ENCODE peak calls at places on chromosomes 2 and 18, in nine cellular contexts. One of them, this sample, is unnamed.

GRCh38 chr2:239862613-239863012 is 162.5 kb downstream of the NDUFA10 start:
- DNase-seq in effector CD4-positive, alpha-beta T cell: no peak
- DNase-seq in HTR-8/SVneo: no peak
- DNase-seq in AG04449: no peak
- DNase-seq in endothelial cell: no peak
- DNase-seq in A172: no peak
- DNase-seq in stimulated activated CD4-positive, alpha-beta T cell treated with anti-CD3 and anti-CD28 coated beads, Interleukin-1b, Interleukin-23, amount 100 ng/mL, for 24 hours: no peak
- DNase-seq in psoas muscle: no peak
- DNase-seq in HEK293T: no peak
- DNase-seq in this sample: no peak

GRCh38 chr2:100818003-100818605 is 1.8 kb upstream of the NPAS2 start:
- DNase-seq in AG04449: no peak
- DNase-seq in effector CD4-positive, alpha-beta T cell: no peak
- DNase-seq in A172: no peak
- DNase-seq in endothelial cell: no peak
- DNase-seq in HTR-8/SVneo: no peak
- DNase-seq in stimulated activated CD4-positive, alpha-beta T cell treated with anti-CD3 and anti-CD28 coated beads, Interleukin-1b, Interleukin-23, amount 100 ng/mL, for 24 hours: no peak
- DNase-seq in HEK293T: no peak
- DNase-seq in psoas muscle: no peak
- DNase-seq in this sample: no peak

GRCh38 chr2:147846382-147847081 is 1.7 kb downstream of the ACVR2A start:
- DNase-seq in effector CD4-positive, alpha-beta T cell: no peak
- DNase-seq in AG04449: no peak
- DNase-seq in HTR-8/SVneo: no peak
- DNase-seq in A172: no peak
- DNase-seq in psoas muscle: no peak
- DNase-seq in endothelial cell: no peak
- DNase-seq in HEK293T: peak
- DNase-seq in stimulated activated CD4-positive, alpha-beta T cell treated with anti-CD3 and anti-CD28 coated beads, Interleukin-1b, Interleukin-23, amount 100 ng/mL, for 24 hours: no peak
- DNase-seq in this sample: peak

GRCh38 chr2:121532347-121532766 is 1.7 kb downstream of the RNU4ATAC start:
- DNase-seq in stimulated activated CD4-positive, alpha-beta T cell treated with anti-CD3 and anti-CD28 coated beads, Interleukin-1b, Interleukin-23, amount 100 ng/mL, for 24 hours: no peak
- DNase-seq in HEK293T: peak
- DNase-seq in A172: no peak
- DNase-seq in HTR-8/SVneo: peak
- DNase-seq in effector CD4-positive, alpha-beta T cell: no peak
- DNase-seq in endothelial cell: no peak
- DNase-seq in AG04449: no peak
- DNase-seq in psoas muscle: no peak
- DNase-seq in this sample: peak

GRCh38 chr18:10792181-10792580 is 266.4 kb downstream of the NAPG start:
- DNase-seq in HEK293T: no peak
- DNase-seq in effector CD4-positive, alpha-beta T cell: no peak
- DNase-seq in AG04449: no peak
- DNase-seq in endothelial cell: no peak
- DNase-seq in A172: no peak
- DNase-seq in psoas muscle: no peak
- DNase-seq in stimulated activated CD4-positive, alpha-beta T cell treated with anti-CD3 and anti-CD28 coated beads, Interleukin-1b, Interleukin-23, amount 100 ng/mL, for 24 hours: no peak
- DNase-seq in HTR-8/SVneo: no peak
- DNase-seq in this sample: no peak

GRCh38 chr18:54957295-54957694 is 2.0 kb downstream of the CCDC68 start:
- DNase-seq in psoas muscle: no peak
- DNase-seq in stimulated activated CD4-positive, alpha-beta T cell treated with anti-CD3 and anti-CD28 coated beads, Interleukin-1b, Interleukin-23, amount 100 ng/mL, for 24 hours: no peak
- DNase-seq in AG04449: no peak
- DNase-seq in A172: no peak
- DNase-seq in effector CD4-positive, alpha-beta T cell: no peak
- DNase-seq in endothelial cell: no peak
- DNase-seq in HEK293T: no peak
- DNase-seq in HTR-8/SVneo: no peak
- DNase-seq in this sample: no peak

GRCh38 chr2:42801388-42801787 is 9.0 kb upstream of the HAAO start:
- DNase-seq in HEK293T: no peak
- DNase-seq in effector CD4-positive, alpha-beta T cell: no peak
- DNase-seq in endothelial cell: no peak
- DNase-seq in AG04449: no peak
- DNase-seq in HTR-8/SVneo: no peak
- DNase-seq in psoas muscle: no peak
- DNase-seq in stimulated activated CD4-positive, alpha-beta T cell treated with anti-CD3 and anti-CD28 coated beads, Interleukin-1b, Interleukin-23, amount 100 ng/mL, for 24 hours: no peak
- DNase-seq in A172: no peak
- DNase-seq in this sample: no peak

GRCh38 chr2:45000921-45001628 is 8.2 kb downstream of the SIX2 start:
- DNase-seq in A172: no peak
- DNase-seq in HTR-8/SVneo: no peak
- DNase-seq in HEK293T: no peak
- DNase-seq in AG04449: no peak
- DNase-seq in psoas muscle: peak
- DNase-seq in effector CD4-positive, alpha-beta T cell: no peak
- DNase-seq in stimulated activated CD4-positive, alpha-beta T cell treated with anti-CD3 and anti-CD28 coated beads, Interleukin-1b, Interleukin-23, amount 100 ng/mL, for 24 hours: no peak
- DNase-seq in endothelial cell: peak
- DNase-seq in this sample: peak

GRCh38 chr18:76445275-76445674 is 49.8 kb downstream of the ZNF516 start:
- DNase-seq in psoas muscle: no peak
- DNase-seq in stimulated activated CD4-positive, alpha-beta T cell treated with anti-CD3 and anti-CD28 coated beads, Interleukin-1b, Interleukin-23, amount 100 ng/mL, for 24 hours: no peak
- DNase-seq in HEK293T: no peak
- DNase-seq in AG04449: peak
- DNase-seq in A172: peak
- DNase-seq in endothelial cell: no peak
- DNase-seq in effector CD4-positive, alpha-beta T cell: no peak
- DNase-seq in HTR-8/SVneo: peak
- DNase-seq in this sample: no peak

GRCh38 chr2:15939556-15939853 is 845 bp upstream of the MYCN start:
- DNase-seq in psoas muscle: peak
- DNase-seq in effector CD4-positive, alpha-beta T cell: peak
- DNase-seq in AG04449: no peak
- DNase-seq in HTR-8/SVneo: peak
- DNase-seq in HEK293T: peak
- DNase-seq in endothelial cell: peak
- DNase-seq in A172: no peak
- DNase-seq in stimulated activated CD4-positive, alpha-beta T cell treated with anti-CD3 and anti-CD28 coated beads, Interleukin-1b, Interleukin-23, amount 100 ng/mL, for 24 hours: no peak
- DNase-seq in this sample: no peak

GRCh38 chr2:32772623-32773221 is 144.9 kb downstream of the TTC27 start:
- DNase-seq in effector CD4-positive, alpha-beta T cell: no peak
- DNase-seq in endothelial cell: peak
- DNase-seq in HTR-8/SVneo: peak
- DNase-seq in A172: peak
- DNase-seq in AG04449: peak
- DNase-seq in HEK293T: peak
- DNase-seq in stimulated activated CD4-positive, alpha-beta T cell treated with anti-CD3 and anti-CD28 coated beads, Interleukin-1b, Interleukin-23, amount 100 ng/mL, for 24 hours: no peak
- DNase-seq in psoas muscle: no peak
- DNase-seq in this sample: peak

GRCh38 chr2:144501118-144501517 is 18.8 kb downstream of the ZEB2 start:
- DNase-seq in psoas muscle: no peak
- DNase-seq in HTR-8/SVneo: no peak
- DNase-seq in AG04449: no peak
- DNase-seq in endothelial cell: no peak
- DNase-seq in HEK293T: no peak
- DNase-seq in effector CD4-positive, alpha-beta T cell: no peak
- DNase-seq in stimulated activated CD4-positive, alpha-beta T cell treated with anti-CD3 and anti-CD28 coated beads, Interleukin-1b, Interleukin-23, amount 100 ng/mL, for 24 hours: no peak
- DNase-seq in A172: no peak
- DNase-seq in this sample: no peak

GRCh38 chr2:43294973-43295603 is 68.7 kb upstream of the ZFP36L2 start:
- DNase-seq in psoas muscle: no peak
- DNase-seq in HTR-8/SVneo: no peak
- DNase-seq in stimulated activated CD4-positive, alpha-beta T cell treated with anti-CD3 and anti-CD28 coated beads, Interleukin-1b, Interleukin-23, amount 100 ng/mL, for 24 hours: no peak
- DNase-seq in A172: no peak
- DNase-seq in HEK293T: no peak
- DNase-seq in endothelial cell: no peak
- DNase-seq in AG04449: no peak
- DNase-seq in effector CD4-positive, alpha-beta T cell: no peak
- DNase-seq in this sample: no peak

GRCh38 chr2:121279476-121279875 is 5.5 kb downstream of the TFCP2L1 start:
- DNase-seq in A172: no peak
- DNase-seq in AG04449: no peak
- DNase-seq in stimulated activated CD4-positive, alpha-beta T cell treated with anti-CD3 and anti-CD28 coated beads, Interleukin-1b, Interleukin-23, amount 100 ng/mL, for 24 hours: no peak
- DNase-seq in psoas muscle: no peak
- DNase-seq in endothelial cell: no peak
- DNase-seq in HTR-8/SVneo: no peak
- DNase-seq in HEK293T: no peak
- DNase-seq in effector CD4-positive, alpha-beta T cell: no peak
- DNase-seq in this sample: no peak

GRCh38 chr18:79798999-79799370 is 1.2 kb downstream of the KCNG2 start:
- DNase-seq in A172: no peak
- DNase-seq in effector CD4-positive, alpha-beta T cell: no peak
- DNase-seq in endothelial cell: no peak
- DNase-seq in stimulated activated CD4-positive, alpha-beta T cell treated with anti-CD3 and anti-CD28 coated beads, Interleukin-1b, Interleukin-23, amount 100 ng/mL, for 24 hours: no peak
- DNase-seq in AG04449: no peak
- DNase-seq in HTR-8/SVneo: no peak
- DNase-seq in psoas muscle: no peak
- DNase-seq in HEK293T: no peak
- DNase-seq in this sample: peak

GRCh38 chr18:48920408-48921038 is 30.2 kb downstream of the SMAD7 start:
- DNase-seq in AG04449: no peak
- DNase-seq in A172: no peak
- DNase-seq in psoas muscle: no peak
- DNase-seq in HTR-8/SVneo: no peak
- DNase-seq in stimulated activated CD4-positive, alpha-beta T cell treated with anti-CD3 and anti-CD28 coated beads, Interleukin-1b, Interleukin-23, amount 100 ng/mL, for 24 hours: no peak
- DNase-seq in endothelial cell: no peak
- DNase-seq in effector CD4-positive, alpha-beta T cell: no peak
- DNase-seq in HEK293T: no peak
- DNase-seq in this sample: peak

GRCh38 chr18:22332590-22332989 is 85.1 kb downstream of the CTAGE1 start:
- DNase-seq in A172: no peak
- DNase-seq in effector CD4-positive, alpha-beta T cell: no peak
- DNase-seq in HTR-8/SVneo: no peak
- DNase-seq in HEK293T: peak
- DNase-seq in AG04449: no peak
- DNase-seq in endothelial cell: peak
- DNase-seq in stimulated activated CD4-positive, alpha-beta T cell treated with anti-CD3 and anti-CD28 coated beads, Interleukin-1b, Interleukin-23, amount 100 ng/mL, for 24 hours: no peak
- DNase-seq in psoas muscle: no peak
- DNase-seq in this sample: no peak

GRCh38 chr2:36380624-36381481 is 25.3 kb downstream of the CRIM1 start:
- DNase-seq in HTR-8/SVneo: peak
- DNase-seq in AG04449: no peak
- DNase-seq in effector CD4-positive, alpha-beta T cell: no peak
- DNase-seq in stimulated activated CD4-positive, alpha-beta T cell treated with anti-CD3 and anti-CD28 coated beads, Interleukin-1b, Interleukin-23, amount 100 ng/mL, for 24 hours: no peak
- DNase-seq in HEK293T: no peak
- DNase-seq in endothelial cell: peak
- DNase-seq in psoas muscle: peak
- DNase-seq in A172: peak
- DNase-seq in this sample: no peak

GRCh38 chr2:120262761-120263428 is 10.2 kb downstream of the RALB start:
- DNase-seq in HTR-8/SVneo: no peak
- DNase-seq in psoas muscle: no peak
- DNase-seq in stimulated activated CD4-positive, alpha-beta T cell treated with anti-CD3 and anti-CD28 coated beads, Interleukin-1b, Interleukin-23, amount 100 ng/mL, for 24 hours: no peak
- DNase-seq in HEK293T: no peak
- DNase-seq in A172: no peak
- DNase-seq in AG04449: no peak
- DNase-seq in effector CD4-positive, alpha-beta T cell: no peak
- DNase-seq in endothelial cell: no peak
- DNase-seq in this sample: no peak

GRCh38 chr2:235553696-235554100 is 59.9 kb downstream of the AGAP1 start:
- DNase-seq in effector CD4-positive, alpha-beta T cell: no peak
- DNase-seq in stimulated activated CD4-positive, alpha-beta T cell treated with anti-CD3 and anti-CD28 coated beads, Interleukin-1b, Interleukin-23, amount 100 ng/mL, for 24 hours: no peak
- DNase-seq in HEK293T: no peak
- DNase-seq in AG04449: no peak
- DNase-seq in A172: peak
- DNase-seq in HTR-8/SVneo: no peak
- DNase-seq in psoas muscle: no peak
- DNase-seq in endothelial cell: no peak
- DNase-seq in this sample: no peak

GRCh38 chr18:58496937-58497336 is 132.0 kb downstream of the ALPK2 start:
- DNase-seq in A172: no peak
- DNase-seq in endothelial cell: peak
- DNase-seq in effector CD4-positive, alpha-beta T cell: no peak
- DNase-seq in HEK293T: peak
- DNase-seq in AG04449: no peak
- DNase-seq in stimulated activated CD4-positive, alpha-beta T cell treated with anti-CD3 and anti-CD28 coated beads, Interleukin-1b, Interleukin-23, amount 100 ng/mL, for 24 hours: no peak
- DNase-seq in HTR-8/SVneo: peak
- DNase-seq in psoas muscle: no peak
- DNase-seq in this sample: no peak

GRCh38 chr2:8543065-8543411 is 138.8 kb upstream of the ID2 start:
- DNase-seq in effector CD4-positive, alpha-beta T cell: peak
- DNase-seq in endothelial cell: no peak
- DNase-seq in HEK293T: no peak
- DNase-seq in HTR-8/SVneo: no peak
- DNase-seq in AG04449: no peak
- DNase-seq in stimulated activated CD4-positive, alpha-beta T cell treated with anti-CD3 and anti-CD28 coated beads, Interleukin-1b, Interleukin-23, amount 100 ng/mL, for 24 hours: no peak
- DNase-seq in A172: no peak
- DNase-seq in psoas muscle: no peak
- DNase-seq in this sample: no peak

GRCh38 chr2:226466589-226466988 is 333.0 kb downstream of the IRS1 start:
- DNase-seq in HEK293T: no peak
- DNase-seq in A172: no peak
- DNase-seq in endothelial cell: no peak
- DNase-seq in effector CD4-positive, alpha-beta T cell: no peak
- DNase-seq in AG04449: no peak
- DNase-seq in psoas muscle: no peak
- DNase-seq in HTR-8/SVneo: no peak
- DNase-seq in stimulated activated CD4-positive, alpha-beta T cell treated with anti-CD3 and anti-CD28 coated beads, Interleukin-1b, Interleukin-23, amount 100 ng/mL, for 24 hours: no peak
- DNase-seq in this sample: no peak

GRCh38 chr2:56680971-56681631 is 497.3 kb downstream of the CCDC85A start:
- DNase-seq in HTR-8/SVneo: peak
- DNase-seq in stimulated activated CD4-positive, alpha-beta T cell treated with anti-CD3 and anti-CD28 coated beads, Interleukin-1b, Interleukin-23, amount 100 ng/mL, for 24 hours: no peak
- DNase-seq in psoas muscle: no peak
- DNase-seq in A172: peak
- DNase-seq in AG04449: no peak
- DNase-seq in effector CD4-positive, alpha-beta T cell: no peak
- DNase-seq in endothelial cell: no peak
- DNase-seq in HEK293T: no peak
- DNase-seq in this sample: no peak

GRCh38 chr2:12819098-12819465 is 102.3 kb downstream of the TRIB2 start:
- DNase-seq in AG04449: peak
- DNase-seq in stimulated activated CD4-positive, alpha-beta T cell treated with anti-CD3 and anti-CD28 coated beads, Interleukin-1b, Interleukin-23, amount 100 ng/mL, for 24 hours: no peak
- DNase-seq in psoas muscle: peak
- DNase-seq in effector CD4-positive, alpha-beta T cell: no peak
- DNase-seq in HTR-8/SVneo: peak
- DNase-seq in HEK293T: no peak
- DNase-seq in A172: peak
- DNase-seq in endothelial cell: no peak
- DNase-seq in this sample: no peak

GRCh38 chr2:190947711-190948251 is 66.2 kb downstream of the STAT1 start:
- DNase-seq in A172: peak
- DNase-seq in stimulated activated CD4-positive, alpha-beta T cell treated with anti-CD3 and anti-CD28 coated beads, Interleukin-1b, Interleukin-23, amount 100 ng/mL, for 24 hours: no peak
- DNase-seq in effector CD4-positive, alpha-beta T cell: no peak
- DNase-seq in AG04449: no peak
- DNase-seq in HEK293T: no peak
- DNase-seq in HTR-8/SVneo: peak
- DNase-seq in endothelial cell: no peak
- DNase-seq in psoas muscle: no peak
- DNase-seq in this sample: no peak